ENCODE peak calls at places on chromosome 14, in seven cellular contexts. F, E, W, U, A, R and H are unnamed samples.

GRCh38 chr14:73802431-73803188 is 49.0 kb upstream of the PTGR2 start:
- DNase-seq in F (no peak), E (no peak), W (no peak), U (no peak), A (no peak), R (peak; percentile 70), H (no peak)

GRCh38 chr14:38662781-38663180 is 406.9 kb upstream of the CLEC14A start:
- DNase-seq in F (no peak), E (no peak), W (no peak), U (no peak), A (no peak), R (no peak), H (no peak)

GRCh38 chr14:79842270-79842669 is 369.0 kb downstream of the DIO2 start:
- DNase-seq in F (no peak), E (no peak), W (no peak), U (no peak), A (peak; percentile 52), R (no peak), H (peak; percentile 79)

GRCh38 chr14:22829661-22830328 is at the start of gene MRPL52:
- DNase-seq in F (peak; percentile 92), E (peak; percentile 97), W (peak; percentile 90), U (peak; percentile 89), A (peak; percentile 90), R (peak; percentile 93), H (peak; percentile 91)

GRCh38 chr14:101888182-101888581 is 76.2 kb upstream of the DYNC1H1 start:
- DNase-seq in F (no peak), E (no peak), W (no peak), U (no peak), A (no peak), R (no peak), H (no peak)

GRCh38 chr14:27134200-27134599 is 536.4 kb upstream of the NOVA1 start:
- DNase-seq in F (no peak), E (no peak), W (no peak), U (no peak), A (no peak), R (no peak), H (no peak)

GRCh38 chr14:22837059-22837749 is 819 bp downstream of the MMP14 start:
- DNase-seq in F (peak; percentile 64), E (peak; percentile 68), W (peak; percentile 71), U (no peak), A (peak; percentile 70), R (peak; percentile 58), H (peak; percentile 84)

GRCh38 chr14:58414845-58415244 is 12.5 kb downstream of the TIMM9 start:
- DNase-seq in F (no peak), E (no peak), W (no peak), U (no peak), A (no peak), R (no peak), H (no peak)

GRCh38 chr14:24351517-24351916 is 11.7 kb upstream of the RIPK3 start:
- DNase-seq in F (no peak), E (no peak), W (no peak), U (no peak), A (no peak), R (no peak), H (no peak)

GRCh38 chr14:47917344-47917954 is 242.0 kb upstream of the MDGA2 start:
- DNase-seq in F (peak; percentile 46), E (peak; percentile 9), W (no peak), U (no peak), A (no peak), R (no peak), H (no peak)

GRCh38 chr14:23481992-23482813 is 12.7 kb downstream of the NGDN start:
- DNase-seq in F (no peak), E (no peak), W (no peak), U (no peak), A (no peak), R (no peak), H (no peak)

GRCh38 chr14:82366803-82367202 is 833.1 kb upstream of the SEL1L start:
- DNase-seq in F (peak; percentile 14), E (no peak), W (no peak), U (no peak), A (no peak), R (no peak), H (no peak)

GRCh38 chr14:91947196-91948184 is at the start of gene FBLN5:
- DNase-seq in F (peak; percentile 75), E (no peak), W (peak; percentile 60), U (peak; percentile 81), A (peak; percentile 79), R (peak; percentile 48), H (peak; percentile 83)

GRCh38 chr14:60253649-60254048 is 4.6 kb downstream of the PPM1A start:
- DNase-seq in F (no peak), E (no peak), W (no peak), U (no peak), A (no peak), R (no peak), H (no peak)

GRCh38 chr14:77123381-77124344 is 17.9 kb downstream of the ZDHHC22 start:
- DNase-seq in F (no peak), E (no peak), W (peak; percentile 96), U (peak; percentile 83), A (no peak), R (peak; percentile 95), H (peak; percentile 60)

GRCh38 chr14:103550451-103551337 is 11.8 kb downstream of the BAG5 start:
- DNase-seq in F (no peak), E (no peak), W (no peak), U (no peak), A (peak; percentile 51), R (no peak), H (no peak)

GRCh38 chr14:105999361-106000028 is 473.1 kb downstream of the TMEM121 start:
- DNase-seq in F (no peak), E (peak; percentile 50), W (peak; percentile 68), U (peak; percentile 58), A (no peak), R (peak; percentile 70), H (no peak)

GRCh38 chr14:24921903-24922302 is 128.0 kb downstream of the STXBP6 start:
- DNase-seq in F (no peak), E (no peak), W (no peak), U (no peak), A (no peak), R (no peak), H (no peak)

GRCh38 chr14:58662028-58662427 is 24.3 kb downstream of the DACT1 start:
- DNase-seq in F (no peak), E (no peak), W (no peak), U (no peak), A (no peak), R (no peak), H (no peak)

GRCh38 chr14:41597647-41598046 is 9.0 kb upstream of the LRFN5 start:
- DNase-seq in F (no peak), E (no peak), W (no peak), U (no peak), A (no peak), R (no peak), H (no peak)

GRCh38 chr14:103736546-103737431 is 21.2 kb downstream of the ZFYVE21 start:
- DNase-seq in F (no peak), E (no peak), W (no peak), U (no peak), A (peak; percentile 54), R (no peak), H (no peak)

GRCh38 chr14:71165650-71166049 is 258.4 kb downstream of the PCNX1 start:
- DNase-seq in F (no peak), E (no peak), W (no peak), U (no peak), A (no peak), R (peak; percentile 42), H (no peak)

GRCh38 chr14:71163842-71164500 is 256.7 kb downstream of the PCNX1 start:
- DNase-seq in F (no peak), E (no peak), W (no peak), U (no peak), A (no peak), R (no peak), H (no peak)

GRCh38 chr14:71168564-71168963 is 261.3 kb downstream of the PCNX1 start:
- DNase-seq in F (no peak), E (no peak), W (no peak), U (no peak), A (no peak), R (no peak), H (no peak)

GRCh38 chr14:71165121-71165574 is 257.9 kb downstream of the PCNX1 start:
- DNase-seq in F (peak; percentile 36), E (no peak), W (no peak), U (no peak), A (no peak), R (peak; percentile 82), H (no peak)

DNA sequence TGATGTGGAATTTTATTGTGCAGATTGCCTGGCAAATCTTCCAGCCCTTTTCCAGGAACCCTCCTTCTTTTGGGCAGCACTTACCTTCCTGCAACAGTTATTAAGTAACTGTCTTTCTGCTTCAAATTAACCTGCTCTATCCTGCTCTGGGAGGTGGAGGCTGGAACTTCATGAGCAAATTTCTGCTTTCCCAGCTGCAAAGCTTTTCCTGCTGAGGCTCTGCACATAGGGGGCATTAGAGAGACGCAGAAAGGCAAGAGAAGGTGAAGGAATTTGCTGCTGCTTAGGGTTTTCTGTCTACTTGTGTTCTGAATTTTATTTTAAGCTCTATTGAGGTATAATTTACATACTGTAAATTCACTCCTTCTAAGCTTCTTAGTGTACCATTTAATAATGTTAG is 259.2 kb downstream of the PCNX1 start:
- DNase-seq in F (peak; percentile 46), E (peak; percentile 57), W (no peak), U (no peak), A (no peak), R (peak; percentile 34), H (no peak)
- TF ChIP-seq CTCF in F (peak; percentile 73), E (peak; percentile 57), W (no peak), U (no peak), A (peak; percentile 23), R (peak; percentile 65), H (peak; percentile 54)

GRCh38 chr14:50083467-50084337 is 32.7 kb downstream of the VCPKMT start:
- DNase-seq in F (no peak), E (no peak), W (no peak), U (no peak), A (no peak), R (no peak), H (no peak)
- H3K27ac ChIP-seq in F (no peak overlapping the region), E (no peak overlapping the region), W (peak overlapping the region; percentile 79), U (peak overlapping the region; percentile 45), A (peak overlapping the region; percentile 55), R (peak overlapping the region; percentile 53), H (no peak overlapping the region)

GRCh38 chr14:64757601-64758000 is 53.4 kb downstream of the PLEKHG3 start:
- DNase-seq in F (no peak), E (no peak), W (no peak), U (no peak), A (no peak), R (no peak), H (no peak)

GRCh38 chr14:64758711-64759554 is 54.7 kb downstream of the PLEKHG3 start:
- DNase-seq in F (no peak), E (peak; percentile 72), W (peak; percentile 56), U (no peak), A (peak; percentile 77), R (no peak), H (no peak)

GRCh38 chr14:64759555-64759938 is 55.3 kb downstream of the PLEKHG3 start:
- DNase-seq in F (no peak), E (no peak), W (no peak), U (no peak), A (no peak), R (no peak), H (no peak)

GRCh38 chr14:64756712-64757111 is 52.5 kb downstream of the PLEKHG3 start:
- DNase-seq in F (no peak), E (no peak), W (no peak), U (no peak), A (no peak), R (no peak), H (no peak)

GRCh38 chr14:64758025-64758521 is 53.8 kb downstream of the PLEKHG3 start:
- DNase-seq in F (no peak), E (no peak), W (no peak), U (no peak), A (peak; percentile 58), R (peak; percentile 39), H (no peak)
- TF ChIP-seq CTCF in F (no peak), E (no peak), W (no peak), U (no peak), A (no peak), R (no peak), H (no peak)

GRCh38 chr14:80974338-80975078 is 19.1 kb downstream of the TSHR start:
- DNase-seq in F (no peak), E (no peak), W (no peak), U (no peak), A (no peak), R (no peak), H (no peak)
- H3K27ac ChIP-seq in F (no peak overlapping the region), E (no peak overlapping the region), W (no peak overlapping the region), U (no peak overlapping the region), A (peak overlapping the region; percentile 31), R (no peak overlapping the region), H (no peak overlapping the region)